ENCODE peak calls at places on chromosomes 6 and 20, in seven cellular contexts. E is ELR, U is glutamatergic neuron, P is GM04503, J is stromal cell of bone marrow, A is GM23248, W is C1 segment of cervical spinal cord. H is an unnamed sample.

GRCh38 chr20:14963262-14963663 is 625.9 kb upstream of the FLRT3 start:
- DNase-seq in E (no peak), U (no peak), P (no peak), J (no peak), A (peak; percentile 87), W (no peak), H (no peak)

GRCh38 chr6:46220351-46221220 is 49.8 kb upstream of the ENPP5 start:
- DNase-seq in E (no peak), U (no peak), P (no peak), J (no peak), A (no peak), W (no peak), H (no peak)

GRCh38 chr6:38012573-38012972 is 193.0 kb downstream of the ZFAND3 start:
- DNase-seq in E (peak; percentile 73), U (peak; percentile 47), P (no peak), J (no peak), A (peak; percentile 71), W (no peak), H (no peak)

GRCh38 chr6:136921936-136922679 is at the start of gene SLC35D3:
- DNase-seq in E (peak; percentile 28), U (peak; percentile 46), P (no peak), J (no peak), A (peak; percentile 46), W (no peak), H (no peak)

GRCh38 chr20:38759135-38759534 is 10.9 kb downstream of the ACTR5 start:
- DNase-seq in E (no peak), U (no peak), P (no peak), J (no peak), A (no peak), W (peak; percentile 14), H (no peak)

GRCh38 chr6:95693108-95693507 is 115.8 kb downstream of the MANEA start:
- DNase-seq in E (no peak), U (no peak), P (no peak), J (no peak), A (peak; percentile 0), W (no peak), H (no peak)

GRCh38 chr6:145865595-145865994 is 51.0 kb upstream of the FBXO30 start:
- DNase-seq in E (no peak), U (no peak), P (no peak), J (no peak), A (no peak), W (no peak), H (no peak)

GRCh38 chr20:34396408-34396807 is 33.3 kb downstream of the ITCH start:
- DNase-seq in E (no peak), U (no peak), P (no peak), J (no peak), A (peak; percentile 19), W (no peak), H (no peak)

GRCh38 chr20:23326774-23327173 is 23.8 kb upstream of the NXT1 start:
- DNase-seq in E (no peak), U (no peak), P (no peak), J (no peak), A (no peak), W (no peak), H (no peak)

GRCh38 chr6:142950291-142950690 is 5.3 kb upstream of the HIVEP2 start:
- DNase-seq in E (no peak), U (no peak), P (no peak), J (no peak), A (no peak), W (no peak), H (no peak)

GRCh38 chr20:16194961-16195360 is 378.3 kb downstream of the KIF16B start:
- DNase-seq in E (no peak), U (no peak), P (no peak), J (no peak), A (no peak), W (no peak), H (no peak)

GRCh38 chr6:96235927-96236326 is 220.2 kb downstream of the FUT9 start:
- DNase-seq in E (no peak), U (no peak), P (no peak), J (no peak), A (no peak), W (no peak), H (no peak)